ENCODE peak calls at places on chromosomes 16 and 17, in ten cellular contexts. One of them, this sample, is unnamed.

GRCh38 chr16:12060751-12061150 is 84.2 kb downstream of the SNX29 start:
- DNase-seq in H1: no peak
- DNase-seq in tibial artery: no peak
- DNase-seq in A549: no peak
- DNase-seq in stomach: no peak
- DNase-seq in ascending aorta: no peak
- DNase-seq in effector memory CD4-positive, alpha-beta T cell: no peak
- DNase-seq in transverse colon: no peak
- DNase-seq in iPS DF 6.9: no peak
- DNase-seq in left lung: no peak
- DNase-seq in this sample: no peak

GRCh38 chr17:60333628-60334031 is 58.3 kb downstream of the USP32 start:
- DNase-seq in H1: no peak
- DNase-seq in tibial artery: no peak
- DNase-seq in A549: no peak
- DNase-seq in stomach: no peak
- DNase-seq in ascending aorta: no peak
- DNase-seq in effector memory CD4-positive, alpha-beta T cell: no peak
- DNase-seq in transverse colon: no peak
- DNase-seq in iPS DF 6.9: no peak
- DNase-seq in left lung: no peak
- DNase-seq in this sample: no peak

GRCh38 chr17:20225162-20226115 is 216.3 kb downstream of the SPECC1 start:
- DNase-seq in H1: peak; percentile 48
- DNase-seq in tibial artery: no peak
- DNase-seq in A549: no peak
- DNase-seq in stomach: no peak
- DNase-seq in ascending aorta: no peak
- DNase-seq in effector memory CD4-positive, alpha-beta T cell: no peak
- DNase-seq in transverse colon: no peak
- DNase-seq in iPS DF 6.9: no peak
- DNase-seq in left lung: no peak
- DNase-seq in this sample: no peak

GRCh38 chr17:81589612-81590011 is 37.5 kb upstream of the FAAP100 start:
- DNase-seq in H1: no peak
- DNase-seq in tibial artery: no peak
- DNase-seq in A549: no peak
- DNase-seq in stomach: no peak
- DNase-seq in ascending aorta: no peak
- DNase-seq in effector memory CD4-positive, alpha-beta T cell: no peak
- DNase-seq in transverse colon: no peak
- DNase-seq in iPS DF 6.9: no peak
- DNase-seq in left lung: no peak
- DNase-seq in this sample: no peak

GRCh38 chr17:19274893-19275292 is 37.7 kb downstream of the EPN2 start:
- DNase-seq in H1: no peak
- DNase-seq in tibial artery: no peak
- DNase-seq in A549: no peak
- DNase-seq in stomach: no peak
- DNase-seq in ascending aorta: no peak
- DNase-seq in effector memory CD4-positive, alpha-beta T cell: no peak
- DNase-seq in transverse colon: no peak
- DNase-seq in iPS DF 6.9: no peak
- DNase-seq in left lung: no peak
- DNase-seq in this sample: no peak

GRCh38 chr16:79449906-79450305 is 150.6 kb downstream of the MAF start:
- DNase-seq in H1: no peak
- DNase-seq in tibial artery: no peak
- DNase-seq in A549: no peak
- DNase-seq in stomach: no peak
- DNase-seq in ascending aorta: no peak
- DNase-seq in effector memory CD4-positive, alpha-beta T cell: no peak
- DNase-seq in transverse colon: no peak
- DNase-seq in iPS DF 6.9: no peak
- DNase-seq in left lung: no peak
- DNase-seq in this sample: no peak

GRCh38 chr17:48326311-48326710 is 103.7 kb downstream of the SKAP1 start:
- DNase-seq in H1: no peak
- DNase-seq in tibial artery: no peak
- DNase-seq in A549: no peak
- DNase-seq in stomach: no peak
- DNase-seq in ascending aorta: no peak
- DNase-seq in effector memory CD4-positive, alpha-beta T cell: no peak
- DNase-seq in transverse colon: no peak
- DNase-seq in iPS DF 6.9: no peak
- DNase-seq in left lung: no peak
- DNase-seq in this sample: no peak

GRCh38 chr17:79826210-79826680 is 13.0 kb downstream of the CBX4 start:
- DNase-seq in H1: no peak
- DNase-seq in tibial artery: no peak
- DNase-seq in A549: no peak
- DNase-seq in stomach: no peak
- DNase-seq in ascending aorta: no peak
- DNase-seq in effector memory CD4-positive, alpha-beta T cell: no peak
- DNase-seq in transverse colon: no peak
- DNase-seq in iPS DF 6.9: no peak
- DNase-seq in left lung: peak; percentile 85
- DNase-seq in this sample: no peak

GRCh38 chr16:82031116-82032084 is 3.7 kb upstream of the HSD17B2 start:
- DNase-seq in H1: no peak
- DNase-seq in tibial artery: no peak
- DNase-seq in A549: peak; percentile 50
- DNase-seq in stomach: no peak
- DNase-seq in ascending aorta: no peak
- DNase-seq in effector memory CD4-positive, alpha-beta T cell: no peak
- DNase-seq in transverse colon: no peak
- DNase-seq in iPS DF 6.9: no peak
- DNase-seq in left lung: no peak
- DNase-seq in this sample: peak; percentile 27

GRCh38 chr17:64387545-64388171 is 3.0 kb downstream of the PECAM1 start:
- DNase-seq in H1: no peak
- DNase-seq in tibial artery: peak; percentile 48
- DNase-seq in A549: no peak
- DNase-seq in stomach: no peak
- DNase-seq in ascending aorta: no peak
- DNase-seq in effector memory CD4-positive, alpha-beta T cell: no peak
- DNase-seq in transverse colon: no peak
- DNase-seq in iPS DF 6.9: no peak
- DNase-seq in left lung: no peak
- DNase-seq in this sample: no peak

GRCh38 chr17:64384253-64385186 is 6.1 kb downstream of the PECAM1 start:
- DNase-seq in H1: no peak
- DNase-seq in tibial artery: peak; percentile 29
- DNase-seq in A549: no peak
- DNase-seq in stomach: peak; percentile 20
- DNase-seq in ascending aorta: no peak
- DNase-seq in effector memory CD4-positive, alpha-beta T cell: no peak
- DNase-seq in transverse colon: no peak
- DNase-seq in iPS DF 6.9: no peak
- DNase-seq in left lung: no peak
- DNase-seq in this sample: no peak

GRCh38 chr17:64386412-64387144 is 4.1 kb downstream of the PECAM1 start:
- DNase-seq in H1: no peak
- DNase-seq in tibial artery: peak; percentile 42
- DNase-seq in A549: no peak
- DNase-seq in stomach: no peak
- DNase-seq in ascending aorta: no peak
- DNase-seq in effector memory CD4-positive, alpha-beta T cell: no peak
- DNase-seq in transverse colon: no peak
- DNase-seq in iPS DF 6.9: no peak
- DNase-seq in left lung: no peak
- DNase-seq in this sample: no peak

GRCh38 chr17:64387145-64387473 is 3.6 kb downstream of the PECAM1 start:
- DNase-seq in H1: no peak
- DNase-seq in tibial artery: no peak
- DNase-seq in A549: no peak
- DNase-seq in stomach: no peak
- DNase-seq in ascending aorta: no peak
- DNase-seq in effector memory CD4-positive, alpha-beta T cell: no peak
- DNase-seq in transverse colon: no peak
- DNase-seq in iPS DF 6.9: no peak
- DNase-seq in left lung: no peak
- DNase-seq in this sample: no peak

DNA sequence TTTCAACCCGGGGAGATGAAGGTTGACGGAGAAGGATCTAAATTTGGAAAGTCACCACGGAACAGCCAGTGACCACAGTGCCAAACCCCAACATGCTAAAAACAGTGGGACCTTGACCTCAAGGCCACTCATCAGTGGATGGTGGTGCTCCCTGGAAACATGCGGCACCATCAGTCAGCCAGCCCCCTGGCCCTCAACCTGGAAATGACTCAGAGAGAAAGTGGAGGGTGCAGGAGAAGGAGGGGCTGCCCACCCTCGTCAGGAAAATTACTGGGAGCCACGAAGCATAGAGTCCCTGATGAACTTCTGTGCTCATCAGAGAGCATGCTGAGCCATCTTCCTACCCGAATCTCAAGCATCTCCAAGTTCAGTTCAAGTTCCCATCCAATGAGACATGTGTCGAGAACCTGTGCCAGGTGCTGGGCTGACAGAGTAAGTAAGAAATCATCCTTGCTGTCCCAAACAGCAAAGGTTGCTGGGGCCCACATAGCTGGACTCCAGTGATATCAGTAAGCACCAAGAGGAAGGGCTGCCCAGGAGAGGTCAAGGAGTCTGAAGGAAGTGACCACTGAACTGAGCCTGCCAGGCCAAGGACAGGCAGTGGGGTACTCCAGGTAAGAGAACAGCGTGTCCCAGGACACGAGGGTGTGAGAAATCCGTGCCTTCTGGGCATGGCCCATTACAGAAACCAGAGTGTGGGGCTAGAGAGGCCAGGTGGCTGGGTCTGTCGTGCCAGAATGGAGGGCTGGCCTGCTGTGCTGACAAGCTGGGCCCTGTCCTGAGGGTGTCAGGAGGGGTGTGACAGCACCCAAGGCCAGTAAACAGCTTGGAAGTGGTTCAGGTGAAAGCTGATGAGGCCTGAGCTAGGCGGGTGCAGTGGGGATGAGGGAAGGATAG is 5.2 kb downstream of the PECAM1 start:
- DNase-seq in H1: no peak
- DNase-seq in tibial artery: peak; percentile 82
- DNase-seq in A549: peak; percentile 53
- DNase-seq in stomach: no peak
- DNase-seq in ascending aorta: peak; percentile 88
- DNase-seq in effector memory CD4-positive, alpha-beta T cell: no peak
- DNase-seq in transverse colon: peak; percentile 48
- DNase-seq in iPS DF 6.9: no peak
- DNase-seq in left lung: no peak
- DNase-seq in this sample: peak; percentile 15
- H3K4me3 ChIP-seq in H1: no peak overlapping the region
- H3K4me3 ChIP-seq in tibial artery: no peak overlapping the region
- H3K4me3 ChIP-seq in A549: no peak overlapping the region
- H3K4me3 ChIP-seq in stomach: no peak overlapping the region
- H3K4me3 ChIP-seq in ascending aorta: peak overlapping the region; percentile 41
- H3K4me3 ChIP-seq in effector memory CD4-positive, alpha-beta T cell: no peak overlapping the region
- H3K4me3 ChIP-seq in transverse colon: no peak overlapping the region
- H3K4me3 ChIP-seq in iPS DF 6.9: no peak overlapping the region
- H3K4me3 ChIP-seq in left lung: no peak overlapping the region
- H3K4me3 ChIP-seq in this sample: no peak overlapping the region

DNA sequence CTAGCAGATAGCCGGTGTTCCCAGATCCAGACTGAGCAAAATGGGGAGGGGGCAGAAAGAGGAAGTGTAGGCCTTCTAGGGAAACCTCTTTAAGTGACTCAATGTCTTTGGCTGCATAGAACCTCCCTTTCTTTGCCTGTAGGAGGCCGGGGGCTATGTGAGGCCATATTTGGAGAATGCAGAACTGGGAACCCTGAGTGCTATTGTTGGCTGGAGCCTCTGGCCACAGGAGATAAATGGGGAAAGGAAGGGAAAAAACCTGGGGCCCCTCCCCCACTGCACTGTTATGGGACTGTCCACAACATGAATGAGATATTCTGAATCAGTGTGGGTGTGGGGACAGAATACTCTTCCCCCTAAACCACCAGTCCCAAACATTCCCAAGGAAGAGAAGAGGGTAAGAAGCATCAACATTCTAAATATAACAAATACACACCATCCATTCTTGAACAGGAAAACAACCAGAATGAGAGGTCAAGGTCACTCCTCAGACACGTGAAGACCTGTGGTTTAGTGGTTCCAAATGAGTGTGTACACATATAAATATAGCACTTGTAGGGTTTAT is 2.4 kb downstream of the VPS25 start:
- DNase-seq in H1: no peak
- DNase-seq in tibial artery: no peak
- DNase-seq in A549: no peak
- DNase-seq in stomach: no peak
- DNase-seq in ascending aorta: no peak
- DNase-seq in effector memory CD4-positive, alpha-beta T cell: no peak
- DNase-seq in transverse colon: no peak
- DNase-seq in iPS DF 6.9: no peak
- DNase-seq in left lung: no peak
- DNase-seq in this sample: no peak
- H3K27ac ChIP-seq in H1: no peak overlapping the region
- H3K27ac ChIP-seq in tibial artery: no peak overlapping the region
- H3K27ac ChIP-seq in A549: no peak overlapping the region
- H3K27ac ChIP-seq in stomach: no peak overlapping the region
- H3K27ac ChIP-seq in ascending aorta: no peak overlapping the region
- H3K27ac ChIP-seq in effector memory CD4-positive, alpha-beta T cell: no peak overlapping the region
- H3K27ac ChIP-seq in transverse colon: no peak overlapping the region
- H3K27ac ChIP-seq in iPS DF 6.9: no peak overlapping the region
- H3K27ac ChIP-seq in left lung: no peak overlapping the region
- H3K27ac ChIP-seq in this sample: no peak overlapping the region

GRCh38 chr17:68289473-68289872 is 1.5 kb downstream of the SLC16A6 start:
- DNase-seq in H1: no peak
- DNase-seq in tibial artery: no peak
- DNase-seq in A549: no peak
- DNase-seq in stomach: no peak
- DNase-seq in ascending aorta: peak; percentile 18
- DNase-seq in effector memory CD4-positive, alpha-beta T cell: no peak
- DNase-seq in transverse colon: no peak
- DNase-seq in iPS DF 6.9: no peak
- DNase-seq in left lung: no peak
- DNase-seq in this sample: no peak
- H3K4me3 ChIP-seq in H1: no peak overlapping the region
- H3K4me3 ChIP-seq in tibial artery: no peak overlapping the region
- H3K4me3 ChIP-seq in A549: no peak overlapping the region
- H3K4me3 ChIP-seq in stomach: no peak overlapping the region
- H3K4me3 ChIP-seq in ascending aorta: no peak overlapping the region
- H3K4me3 ChIP-seq in effector memory CD4-positive, alpha-beta T cell: peak overlapping the region; percentile 80
- H3K4me3 ChIP-seq in transverse colon: no peak overlapping the region
- H3K4me3 ChIP-seq in iPS DF 6.9: no peak overlapping the region
- H3K4me3 ChIP-seq in left lung: peak overlapping the region; percentile 1
- H3K4me3 ChIP-seq in this sample: no peak overlapping the region

DNA sequence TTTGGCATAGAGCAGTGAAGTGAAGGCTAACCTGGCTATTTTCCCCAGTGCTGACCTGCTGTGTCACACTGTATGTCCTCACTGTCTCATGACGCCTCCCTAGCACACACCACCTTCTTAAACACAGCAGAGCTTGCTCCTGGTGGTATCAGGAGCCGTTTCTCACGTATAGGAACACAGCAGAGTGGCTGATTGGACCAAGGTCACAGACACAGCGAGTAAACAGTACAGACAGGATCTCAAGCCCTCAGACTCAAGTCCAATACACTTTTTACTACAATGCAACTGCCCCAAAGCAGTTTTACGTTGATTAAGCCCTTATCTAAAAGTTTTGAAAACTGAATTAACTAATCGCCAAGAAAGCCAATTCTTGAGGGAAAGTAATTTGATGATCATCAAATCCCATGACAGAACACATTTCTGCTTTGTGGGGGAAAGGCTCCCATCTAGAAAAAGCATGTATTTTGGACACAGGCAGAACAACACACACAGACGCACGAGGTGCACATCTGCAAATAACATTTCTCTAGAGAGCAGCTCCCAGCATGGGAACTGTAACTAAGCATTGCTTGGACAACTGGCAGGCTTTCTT is 15.2 kb downstream of the ARHGAP17 start:
- DNase-seq in H1: no peak
- DNase-seq in tibial artery: no peak
- DNase-seq in A549: no peak
- DNase-seq in stomach: peak; percentile 34
- DNase-seq in ascending aorta: no peak
- DNase-seq in effector memory CD4-positive, alpha-beta T cell: no peak
- DNase-seq in transverse colon: no peak
- DNase-seq in iPS DF 6.9: no peak
- DNase-seq in left lung: no peak
- DNase-seq in this sample: no peak
- H3K27ac ChIP-seq in H1: no peak overlapping the region
- H3K27ac ChIP-seq in tibial artery: peak overlapping the region; percentile 61
- H3K27ac ChIP-seq in A549: no peak overlapping the region
- H3K27ac ChIP-seq in stomach: peak overlapping the region; percentile 12
- H3K27ac ChIP-seq in ascending aorta: peak overlapping the region; percentile 47
- H3K27ac ChIP-seq in effector memory CD4-positive, alpha-beta T cell: no peak overlapping the region
- H3K27ac ChIP-seq in transverse colon: peak overlapping the region; percentile 10
- H3K27ac ChIP-seq in iPS DF 6.9: no peak overlapping the region
- H3K27ac ChIP-seq in left lung: no peak overlapping the region
- H3K27ac ChIP-seq in this sample: peak overlapping the region; percentile 61

This sample was measured in AG04450.